ENCODE peak calls at places on chromosomes 4 and X, in six cellular contexts. One of them, this sample, is unnamed.

GRCh38 chrX:132435222-132435621 is 53.6 kb downstream of the MBNL3 start:
- DNase-seq in ovary: no peak
- DNase-seq in heart left ventricle: no peak
- DNase-seq in uterus: no peak
- DNase-seq in cardiac muscle cell: peak; percentile 47
- DNase-seq in tibial nerve: no peak
- DNase-seq in this sample: no peak

GRCh38 chr4:168978001-168978700 is 31.9 kb downstream of the CBR4 start:
- DNase-seq in heart left ventricle: no peak
- DNase-seq in tibial nerve: no peak
- DNase-seq in uterus: no peak
- DNase-seq in ovary: no peak
- DNase-seq in cardiac muscle cell: peak; percentile 17
- DNase-seq in this sample: no peak

GRCh38 chr4:8281519-8282133 is 12.1 kb downstream of the HTRA3 start:
- DNase-seq in heart left ventricle: peak; percentile 86
- DNase-seq in cardiac muscle cell: peak; percentile 95
- DNase-seq in tibial nerve: peak; percentile 37
- DNase-seq in ovary: peak; percentile 85
- DNase-seq in uterus: peak; percentile 80
- DNase-seq in this sample: no peak

GRCh38 chrX:81261576-81261975 is 59.7 kb downstream of the SH3BGRL start:
- DNase-seq in cardiac muscle cell: peak; percentile 61
- DNase-seq in ovary: no peak
- DNase-seq in tibial nerve: no peak
- DNase-seq in uterus: no peak
- DNase-seq in heart left ventricle: no peak
- DNase-seq in this sample: peak; percentile 9

GRCh38 chrX:133435544-133436124 is 20.3 kb upstream of the GPC4 start:
- DNase-seq in tibial nerve: no peak
- DNase-seq in uterus: no peak
- DNase-seq in cardiac muscle cell: no peak
- DNase-seq in ovary: no peak
- DNase-seq in heart left ventricle: no peak
- DNase-seq in this sample: no peak

GRCh38 chr4:124530464-124531077 is 182.0 kb downstream of the ANKRD50 start:
- DNase-seq in uterus: no peak
- DNase-seq in tibial nerve: no peak
- DNase-seq in heart left ventricle: no peak
- DNase-seq in cardiac muscle cell: no peak
- DNase-seq in ovary: no peak
- DNase-seq in this sample: no peak

GRCh38 chr4:16794816-16795445 is 103.5 kb downstream of the LDB2 start:
- DNase-seq in tibial nerve: peak; percentile 34
- DNase-seq in cardiac muscle cell: peak; percentile 72
- DNase-seq in heart left ventricle: no peak
- DNase-seq in ovary: no peak
- DNase-seq in uterus: peak; percentile 46
- DNase-seq in this sample: peak; percentile 6

GRCh38 chr4:79598801-79599200 is 190.8 kb upstream of the GK2 start:
- DNase-seq in ovary: no peak
- DNase-seq in heart left ventricle: no peak
- DNase-seq in tibial nerve: no peak
- DNase-seq in uterus: no peak
- DNase-seq in cardiac muscle cell: no peak
- DNase-seq in this sample: no peak

GRCh38 chrX:5775985-5776384 is 452.7 kb downstream of the NLGN4X start:
- DNase-seq in tibial nerve: no peak
- DNase-seq in cardiac muscle cell: no peak
- DNase-seq in ovary: no peak
- DNase-seq in uterus: no peak
- DNase-seq in heart left ventricle: no peak
- DNase-seq in this sample: no peak

GRCh38 chrX:110219920-110220319 is 98.0 kb downstream of the AMMECR1 start:
- DNase-seq in heart left ventricle: no peak
- DNase-seq in ovary: no peak
- DNase-seq in uterus: no peak
- DNase-seq in cardiac muscle cell: peak; percentile 45
- DNase-seq in tibial nerve: no peak
- DNase-seq in this sample: no peak

GRCh38 chrX:9379697-9380551 is 84.9 kb upstream of the TBL1X start:
- DNase-seq in tibial nerve: no peak
- DNase-seq in uterus: no peak
- DNase-seq in heart left ventricle: no peak
- DNase-seq in ovary: no peak
- DNase-seq in cardiac muscle cell: peak; percentile 17
- DNase-seq in this sample: peak; percentile 77

GRCh38 chrX:48919947-48920712 is 1.3 kb upstream of the PIM2 start:
- DNase-seq in tibial nerve: no peak
- DNase-seq in cardiac muscle cell: no peak
- DNase-seq in uterus: no peak
- DNase-seq in heart left ventricle: no peak
- DNase-seq in ovary: no peak
- DNase-seq in this sample: no peak

GRCh38 chr4:20354120-20354519 is 102.4 kb downstream of the SLIT2 start:
- DNase-seq in cardiac muscle cell: no peak
- DNase-seq in heart left ventricle: no peak
- DNase-seq in ovary: no peak
- DNase-seq in uterus: no peak
- DNase-seq in tibial nerve: no peak
- DNase-seq in this sample: no peak

GRCh38 chrX:73903941-73904340 is 340.9 kb downstream of the CHIC1 start:
- DNase-seq in heart left ventricle: no peak
- DNase-seq in cardiac muscle cell: peak; percentile 81
- DNase-seq in ovary: no peak
- DNase-seq in tibial nerve: no peak
- DNase-seq in uterus: no peak
- DNase-seq in this sample: no peak

GRCh38 chrX:51435101-51435500 is 61.3 kb downstream of the NUDT11 start:
- DNase-seq in tibial nerve: no peak
- DNase-seq in cardiac muscle cell: no peak
- DNase-seq in heart left ventricle: no peak
- DNase-seq in uterus: no peak
- DNase-seq in ovary: no peak
- DNase-seq in this sample: no peak

GRCh38 chr4:78120144-78120880 is 63.2 kb downstream of the FRAS1 start:
- DNase-seq in cardiac muscle cell: no peak
- DNase-seq in tibial nerve: no peak
- DNase-seq in ovary: no peak
- DNase-seq in heart left ventricle: no peak
- DNase-seq in uterus: no peak
- DNase-seq in this sample: no peak

GRCh38 chrX:107448625-107449468 is 605 bp upstream of the FRMPD3 start:
- DNase-seq in ovary: peak; percentile 47
- DNase-seq in heart left ventricle: no peak
- DNase-seq in uterus: no peak
- DNase-seq in tibial nerve: no peak
- DNase-seq in cardiac muscle cell: no peak
- DNase-seq in this sample: no peak

GRCh38 chr4:118770741-118771187 is 65.2 kb downstream of the SEC24D start:
- DNase-seq in uterus: no peak
- DNase-seq in tibial nerve: no peak
- DNase-seq in ovary: no peak
- DNase-seq in cardiac muscle cell: peak; percentile 63
- DNase-seq in heart left ventricle: no peak
- DNase-seq in this sample: no peak

GRCh38 chr4:156293657-156294297 is 340.1 kb upstream of the CTSO start:
- DNase-seq in tibial nerve: no peak
- DNase-seq in uterus: no peak
- DNase-seq in heart left ventricle: no peak
- DNase-seq in cardiac muscle cell: peak; percentile 93
- DNase-seq in ovary: no peak
- DNase-seq in this sample: no peak

GRCh38 chr4:76596713-76597112 is 161.7 kb downstream of the SHROOM3 start:
- DNase-seq in ovary: no peak
- DNase-seq in uterus: no peak
- DNase-seq in heart left ventricle: no peak
- DNase-seq in cardiac muscle cell: no peak
- DNase-seq in tibial nerve: no peak
- DNase-seq in this sample: no peak
- H3K27ac ChIP-seq in ovary: no peak overlapping the region
- H3K27ac ChIP-seq in uterus: no peak overlapping the region
- H3K27ac ChIP-seq in heart left ventricle: no peak overlapping the region
- H3K27ac ChIP-seq in cardiac muscle cell: no peak overlapping the region
- H3K27ac ChIP-seq in tibial nerve: no peak overlapping the region
- H3K27ac ChIP-seq in this sample: no peak overlapping the region

DNA sequence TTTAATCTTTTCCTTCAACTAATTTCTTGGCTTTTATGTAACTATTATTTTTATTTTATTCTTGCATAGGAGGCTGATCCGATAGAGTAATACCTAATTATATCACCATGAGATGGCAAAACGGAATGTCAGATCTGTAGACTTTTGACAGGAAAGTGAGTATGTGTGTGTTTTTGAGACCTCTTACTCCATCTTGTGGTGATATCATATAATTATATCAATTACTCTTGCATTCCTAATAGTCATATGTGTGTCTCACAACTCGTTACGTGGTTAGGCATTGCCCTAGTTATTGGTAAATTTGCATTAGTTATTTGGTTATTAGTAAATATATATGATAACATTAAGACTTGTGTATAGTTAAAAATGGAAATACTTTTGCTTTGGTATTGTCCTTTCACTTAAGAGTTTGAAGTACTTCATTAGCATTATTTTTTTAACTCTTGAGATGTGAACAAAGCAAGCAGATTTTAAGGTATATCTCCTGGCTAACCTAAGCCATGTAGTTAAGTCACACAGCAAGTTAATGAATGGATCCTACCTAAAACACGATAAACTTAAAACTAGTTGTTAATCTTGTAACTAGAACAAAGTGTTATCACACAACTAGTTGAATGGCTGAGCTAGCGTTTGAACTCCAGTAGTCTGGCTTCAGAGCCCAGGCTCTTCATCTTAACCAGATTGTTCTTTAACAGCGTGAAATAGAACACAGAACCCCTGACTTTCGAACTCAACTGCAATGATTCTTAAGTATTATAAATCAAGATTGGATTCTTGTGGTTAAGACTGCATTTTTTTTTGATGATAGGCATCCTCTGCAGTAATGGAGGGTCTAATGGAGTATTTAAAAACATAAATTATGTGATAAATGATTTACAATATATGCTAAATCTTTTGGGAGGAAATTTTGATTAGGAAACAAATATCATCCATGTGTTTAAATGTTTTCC is 67.1 kb downstream of the PGRMC2 start:
- DNase-seq in ovary: no peak
- DNase-seq in cardiac muscle cell: peak; percentile 62
- DNase-seq in uterus: no peak
- DNase-seq in heart left ventricle: no peak
- DNase-seq in tibial nerve: no peak
- DNase-seq in this sample: no peak
- TF ChIP-seq CTCF in ovary: no peak
- TF ChIP-seq CTCF in cardiac muscle cell: peak; percentile 27
- TF ChIP-seq CTCF in uterus: no peak
- TF ChIP-seq CTCF in heart left ventricle: peak; percentile 35
- TF ChIP-seq CTCF in tibial nerve: peak; percentile 15
- TF ChIP-seq CTCF in this sample: peak; percentile 51

DNA sequence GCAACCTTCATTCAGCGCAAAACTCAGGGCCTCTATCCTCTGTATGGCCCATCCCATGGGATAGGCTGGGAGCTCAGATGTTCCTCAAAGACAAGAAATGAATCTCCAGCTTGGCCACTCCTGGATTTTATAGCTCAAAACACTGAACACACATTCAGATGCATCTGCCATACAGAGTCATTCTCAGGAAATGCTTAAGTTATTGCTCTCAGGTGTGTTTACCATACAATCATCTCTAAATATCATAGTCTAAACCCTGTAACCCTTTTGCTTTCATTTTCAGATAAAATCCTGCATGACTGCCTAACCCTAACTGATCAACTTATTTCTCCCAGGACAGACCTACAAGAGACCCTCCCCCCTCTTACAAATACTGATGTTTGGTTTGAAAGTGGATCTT is 140.9 kb upstream of the FMR1 start:
- DNase-seq in uterus: no peak
- DNase-seq in tibial nerve: no peak
- DNase-seq in heart left ventricle: no peak
- DNase-seq in cardiac muscle cell: no peak
- DNase-seq in ovary: no peak
- DNase-seq in this sample: no peak
- H3K27ac ChIP-seq in uterus: no peak overlapping the region
- H3K27ac ChIP-seq in tibial nerve: no peak overlapping the region
- H3K27ac ChIP-seq in heart left ventricle: no peak overlapping the region
- H3K27ac ChIP-seq in cardiac muscle cell: no peak overlapping the region
- H3K27ac ChIP-seq in ovary: no peak overlapping the region
- H3K27ac ChIP-seq in this sample: no peak overlapping the region

GRCh38 chr4:106679063-106679462 is 310.5 kb upstream of the GIMD1 start:
- DNase-seq in cardiac muscle cell: no peak
- DNase-seq in heart left ventricle: no peak
- DNase-seq in ovary: no peak
- DNase-seq in tibial nerve: no peak
- DNase-seq in uterus: no peak
- DNase-seq in this sample: no peak
- TF ChIP-seq CTCF in cardiac muscle cell: no peak
- TF ChIP-seq CTCF in heart left ventricle: no peak
- TF ChIP-seq CTCF in ovary: no peak
- TF ChIP-seq CTCF in tibial nerve: no peak
- TF ChIP-seq CTCF in uterus: no peak
- TF ChIP-seq CTCF in this sample: no peak

GRCh38 chr4:165208322-165208652 is 926 bp downstream of the KLHL2 start:
- DNase-seq in heart left ventricle: no peak
- DNase-seq in ovary: no peak
- DNase-seq in cardiac muscle cell: no peak
- DNase-seq in uterus: no peak
- DNase-seq in tibial nerve: no peak
- DNase-seq in this sample: no peak

GRCh38 chr4:165210566-165210965 is 3.2 kb downstream of the KLHL2 start:
- DNase-seq in tibial nerve: no peak
- DNase-seq in heart left ventricle: no peak
- DNase-seq in cardiac muscle cell: no peak
- DNase-seq in ovary: no peak
- DNase-seq in uterus: no peak
- DNase-seq in this sample: no peak

GRCh38 chr4:165208741-165209388 is 1.5 kb downstream of the KLHL2 start:
- DNase-seq in uterus: no peak
- DNase-seq in tibial nerve: no peak
- DNase-seq in ovary: no peak
- DNase-seq in cardiac muscle cell: peak; percentile 34
- DNase-seq in heart left ventricle: no peak
- DNase-seq in this sample: no peak

GRCh38 chr4:165207431-165208321 is at the start of gene KLHL2:
- DNase-seq in cardiac muscle cell: peak; percentile 84
- DNase-seq in ovary: peak; percentile 80
- DNase-seq in tibial nerve: peak; percentile 55
- DNase-seq in uterus: peak; percentile 71
- DNase-seq in heart left ventricle: peak; percentile 93
- DNase-seq in this sample: peak; percentile 75

DNA sequence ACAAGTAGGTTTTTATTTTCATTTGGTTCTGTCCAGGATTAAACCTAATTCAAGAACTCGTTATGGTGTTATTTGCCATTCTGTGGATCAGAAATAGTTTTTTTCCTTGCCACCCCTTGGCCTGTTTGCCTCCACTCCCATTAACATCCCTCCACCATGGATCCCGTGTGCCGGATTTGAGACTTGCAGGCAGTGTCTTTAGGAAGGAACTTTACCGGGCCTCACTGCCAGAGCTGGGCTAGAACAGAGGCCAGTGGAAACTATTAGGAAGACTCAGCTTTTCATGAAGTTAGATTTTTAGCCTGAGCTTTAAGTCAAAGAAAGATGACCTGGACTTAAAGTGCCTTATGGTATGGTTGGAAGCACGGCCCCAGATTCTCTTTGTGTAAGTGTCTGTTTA is 2.4 kb downstream of the KLHL2 start:
- DNase-seq in heart left ventricle: no peak
- DNase-seq in uterus: no peak
- DNase-seq in tibial nerve: no peak
- DNase-seq in ovary: no peak
- DNase-seq in cardiac muscle cell: no peak
- DNase-seq in this sample: no peak
- H3K27ac ChIP-seq in heart left ventricle: no peak overlapping the region
- H3K27ac ChIP-seq in uterus: no peak overlapping the region
- H3K27ac ChIP-seq in tibial nerve: no peak overlapping the region
- H3K27ac ChIP-seq in ovary: no peak overlapping the region
- H3K27ac ChIP-seq in cardiac muscle cell: no peak overlapping the region
- H3K27ac ChIP-seq in this sample: no peak overlapping the region

This sample was measured in PC-9.